ENCODE peak calls at places on chromosomes 12 and 14, in four cellular contexts. H is H1, O is HepG2, C is GM12878. B is an unnamed sample.

GRCh38 chr14:59511916-59512530 is 27.7 kb downstream of the JKAMP start:
- DNase-seq in H (peak; percentile 17), O (no peak), C (no peak), B (no peak)

GRCh38 chr14:70052990-70053389 is 135.8 kb downstream of the SLC8A3 start:
- DNase-seq in H (no peak), O (peak; percentile 38), C (no peak), B (no peak)

GRCh38 chr14:60648934-60649814 is at the start of gene SIX1:
- DNase-seq in H (no peak), O (peak; percentile 77), C (no peak), B (peak; percentile 62)

GRCh38 chr14:106694638-106695393 is 1168.4 kb downstream of the TMEM121 start:
- DNase-seq in H (no peak), O (no peak), C (no peak), B (no peak)

GRCh38 chr14:85531594-85532391 is 1.8 kb downstream of the FLRT2 start:
- DNase-seq in H (no peak), O (no peak), C (no peak), B (no peak)

GRCh38 chr12:32688786-32689185 is 9.7 kb downstream of the DNM1L start:
- DNase-seq in H (no peak), O (no peak), C (no peak), B (no peak)

GRCh38 chr14:81625343-81625742 is 91.7 kb upstream of the SEL1L start:
- DNase-seq in H (no peak), O (peak; percentile 28), C (no peak), B (peak; percentile 15)

GRCh38 chr12:118249547-118249946 is 113.6 kb downstream of the PEBP1 start:
- DNase-seq in H (no peak), O (peak; percentile 25), C (no peak), B (no peak)

GRCh38 chr12:72872986-72873385 is 600.8 kb downstream of the TRHDE start:
- DNase-seq in H (no peak), O (no peak), C (no peak), B (no peak)

GRCh38 chr12:50006754-50007442 is 18.4 kb downstream of the RACGAP1 start:
- DNase-seq in H (no peak), O (no peak), C (no peak), B (no peak)

GRCh38 chr12:100445081-100445481 is 28.6 kb upstream of the NR1H4 start:
- DNase-seq in H (no peak), O (peak; percentile 85), C (no peak), B (no peak)

GRCh38 chr14:69812725-69813124 is 15.7 kb upstream of the SLC10A1 start:
- DNase-seq in H (no peak), O (peak; percentile 43), C (no peak), B (no peak)

GRCh38 chr12:3350432-3350831 is 140.6 kb upstream of the PRMT8 start:
- DNase-seq in H (no peak), O (no peak), C (no peak), B (no peak)

GRCh38 chr12:58313091-58313855 is 371.9 kb downstream of the ATP23 start:
- DNase-seq in H (no peak), O (no peak), C (no peak), B (no peak)

GRCh38 chr14:56117765-56118610 is at the start of gene PELI2:
- DNase-seq in H (no peak), O (peak; percentile 6), C (no peak), B (peak; percentile 15)

GRCh38 chr12:46385439-46385838 is 12.9 kb upstream of the SLC38A2 start:
- DNase-seq in H (no peak), O (peak; percentile 59), C (no peak), B (no peak)

GRCh38 chr14:105146181-105146975 is 22.2 kb downstream of the JAG2 start:
- DNase-seq in H (no peak), O (no peak), C (no peak), B (no peak)

GRCh38 chr14:69079188-69079742 is 73.7 kb downstream of the DCAF5 start:
- DNase-seq in H (no peak), O (no peak), C (no peak), B (no peak)

GRCh38 chr12:18942669-18943068 is 186.9 kb upstream of the PLEKHA5 start:
- DNase-seq in H (no peak), O (no peak), C (no peak), B (no peak)

DNA sequence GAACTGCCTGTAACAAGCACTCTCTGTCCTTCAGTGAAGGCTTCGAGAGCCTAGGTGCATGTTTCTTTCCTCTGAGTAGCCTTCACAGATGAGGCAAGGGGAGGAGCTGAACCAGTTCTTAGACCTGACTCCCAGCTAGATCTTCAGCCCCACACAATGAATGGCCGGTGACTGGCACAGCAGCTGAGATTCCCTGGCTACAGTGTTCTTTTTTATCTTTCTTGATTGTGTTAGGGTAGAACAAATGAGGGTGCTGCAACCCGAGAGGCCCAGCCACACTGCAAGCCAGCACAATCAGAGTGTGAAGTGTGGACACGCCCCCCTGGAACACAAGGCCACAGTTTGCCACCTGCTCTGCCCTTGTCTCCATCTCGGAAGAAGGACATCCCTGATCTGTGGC is 19.1 kb upstream of the COL2A1 start:
- DNase-seq in H (no peak), O (no peak), C (no peak), B (no peak)
- TF ChIP-seq ATF3 in H (no peak), O (no peak), C (no peak), B (no peak)

GRCh38 chr12:6202846-6203245 is 2.6 kb downstream of the CD9 start:
- DNase-seq in H (no peak), O (no peak), C (no peak), B (no peak)
- H3K4me1 ChIP-seq in H (peaks cover 42% of the 10 kb centered on the region), O (peaks cover 47% of the 10 kb centered on the region), C (no peaks in the 10 kb centered on the region), B (peaks cover 68% of the 10 kb centered on the region)

DNA sequence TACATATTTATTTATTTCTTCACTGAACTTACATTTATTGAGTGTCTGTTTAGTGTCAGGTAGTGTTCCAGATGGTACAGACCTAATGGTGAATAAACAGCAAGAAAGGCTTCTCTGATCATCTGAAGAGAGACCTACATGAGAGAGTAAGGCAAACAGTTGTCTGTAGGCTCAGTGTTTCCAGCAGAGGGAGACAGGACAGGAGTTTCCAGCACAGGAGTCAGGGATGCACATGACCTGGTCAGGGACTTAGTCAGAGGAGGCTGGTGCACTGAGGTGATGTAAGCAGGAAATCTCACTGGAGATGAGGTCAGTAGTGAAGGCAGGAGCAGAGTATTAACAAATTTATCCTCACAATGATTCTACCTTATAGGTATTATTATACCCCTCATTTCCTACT is 233.2 kb downstream of the MDGA2 start:
- DNase-seq in H (peak; percentile 59), O (peak; percentile 35), C (no peak), B (peak; percentile 37)
- TF ChIP-seq ATF3 in H (peak; percentile 16), O (no peak), C (no peak), B (no peak)

GRCh38 chr12:132495165-132495544 is 5.2 kb downstream of the FBRSL1 start:
- DNase-seq in H (no peak), O (no peak), C (no peak), B (no peak)

GRCh38 chr12:132493482-132494178 is 3.7 kb downstream of the FBRSL1 start:
- DNase-seq in H (no peak), O (peak; percentile 80), C (no peak), B (no peak)

GRCh38 chr12:132492951-132493350 is 3.0 kb downstream of the FBRSL1 start:
- DNase-seq in H (no peak), O (no peak), C (no peak), B (no peak)

GRCh38 chr12:132495629-132496207 is 5.8 kb downstream of the FBRSL1 start:
- DNase-seq in H (no peak), O (no peak), C (no peak), B (no peak)

DNA sequence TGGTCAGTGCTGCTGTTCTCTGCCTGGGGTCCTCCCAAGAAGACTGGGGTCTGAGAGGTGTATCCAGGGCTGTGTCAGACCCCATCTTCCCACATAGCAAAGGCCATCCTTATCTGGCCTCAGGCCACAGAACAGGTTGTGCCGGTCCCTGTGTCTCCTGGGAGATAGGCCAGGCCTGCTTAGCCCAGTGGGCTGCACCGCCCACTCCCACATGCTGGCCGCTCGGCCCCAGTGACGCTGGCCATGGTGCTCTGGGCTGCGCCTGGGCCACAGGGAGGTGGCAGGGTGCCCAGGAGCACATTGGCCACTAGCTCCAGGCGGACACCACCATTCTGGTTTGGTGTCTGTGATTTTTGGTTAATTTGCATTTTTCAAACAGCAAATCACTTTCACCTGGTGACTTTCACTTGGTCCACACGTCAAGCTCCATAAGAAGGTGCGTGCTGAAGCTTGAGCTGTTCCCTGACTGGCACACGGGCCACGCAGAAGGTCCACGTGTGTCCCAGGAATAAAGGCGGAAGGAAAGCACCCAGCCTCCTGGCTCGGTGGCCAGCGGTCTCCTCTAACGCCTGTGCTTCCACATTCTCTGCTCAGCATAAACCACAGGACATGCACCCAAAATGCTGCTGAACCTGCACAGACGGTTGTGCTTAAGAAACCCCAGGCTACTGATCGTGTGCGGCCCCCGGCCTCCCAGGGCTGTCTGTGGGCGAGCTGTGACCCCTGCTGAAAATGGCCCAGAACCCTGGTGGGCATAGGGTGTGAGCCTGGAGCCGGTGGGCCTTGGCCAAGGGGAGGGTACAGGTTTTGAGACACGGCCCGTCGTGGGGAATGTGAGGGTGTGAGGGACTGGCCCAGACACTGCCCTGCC is 4.6 kb downstream of the FBRSL1 start:
- DNase-seq in H (no peak), O (no peak), C (no peak), B (no peak)
- H3K4me1 ChIP-seq in H (no peaks in the 10 kb centered on the region), O (peaks cover 47% of the 10 kb centered on the region), C (peaks cover 26% of the 10 kb centered on the region), B (peaks cover 27% of the 10 kb centered on the region)

GRCh38 chr12:29742646-29743045 is 41.1 kb downstream of the TMTC1 start:
- DNase-seq in H (no peak), O (no peak), C (no peak), B (no peak)
- TF ChIP-seq ATF3 in H (no peak), O (no peak), C (no peak), B (no peak)

DNA sequence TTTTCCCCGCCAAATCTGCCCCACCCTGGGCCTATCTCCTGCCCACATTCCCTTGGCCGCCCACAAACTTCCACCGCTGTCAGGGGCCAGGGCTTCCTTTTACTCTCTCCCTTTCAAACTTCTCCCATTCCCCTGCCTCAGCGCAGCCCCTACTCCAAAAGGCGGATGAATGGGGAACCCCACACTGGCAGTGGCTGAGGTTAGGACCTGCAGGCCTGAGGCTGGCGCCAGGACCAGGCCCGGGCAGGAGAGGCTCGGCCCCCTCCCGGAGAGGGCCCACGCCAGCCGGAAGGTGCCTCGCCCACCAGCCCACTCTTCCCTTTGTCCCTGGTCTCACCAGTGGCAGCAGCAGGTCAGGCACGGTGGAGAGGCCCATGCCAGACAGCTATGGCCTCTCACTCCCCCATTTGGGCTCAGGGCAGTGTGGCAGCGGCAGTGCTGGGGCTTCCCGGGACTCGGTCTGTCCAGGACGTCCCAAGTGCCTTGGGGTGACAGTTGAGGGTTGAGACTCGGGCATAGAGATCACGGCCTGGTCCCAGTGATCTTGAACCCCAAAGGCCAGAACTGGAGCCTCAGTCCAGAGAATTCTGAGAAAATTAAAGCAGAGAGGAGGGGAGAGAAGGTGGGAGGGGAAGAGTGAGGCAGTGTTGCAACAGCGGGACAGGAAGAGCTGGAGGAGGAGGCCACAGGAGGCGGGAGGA is at the start of gene TNFRSF1A:
- DNase-seq in H (no peak), O (peak; percentile 65), C (no peak), B (no peak)
- H3K4me1 ChIP-seq in H (peaks cover 28% of the 10 kb centered on the region), O (peaks cover 80% of the 10 kb centered on the region), C (peaks cover 29% of the 10 kb centered on the region), B (peaks cover 86% of the 10 kb centered on the region)

DNA sequence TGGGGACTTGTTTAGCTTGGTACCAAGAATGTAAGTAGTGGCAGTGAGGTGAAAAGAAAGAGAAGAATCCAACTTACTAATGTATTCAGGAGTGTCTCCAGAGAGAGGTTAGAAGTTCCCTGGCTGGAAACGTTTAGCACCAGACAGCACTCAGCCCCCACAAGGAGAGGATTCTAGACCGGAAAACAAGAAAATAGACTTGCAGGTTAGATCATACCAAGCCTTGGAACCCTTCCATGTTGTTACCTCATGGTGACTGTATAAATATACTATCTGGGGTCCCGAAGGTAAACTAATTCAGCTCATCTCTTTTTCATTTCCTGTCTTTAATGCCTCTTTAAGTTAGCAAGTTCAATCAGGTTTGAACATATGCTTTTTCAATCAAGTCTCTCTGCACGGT is 79.3 kb downstream of the TBC1D30 start:
- DNase-seq in H (no peak), O (no peak), C (no peak), B (no peak)
- TF ChIP-seq ATF3 in H (no peak), O (no peak), C (no peak), B (no peak)